ENCODE peak calls at places on chromosomes 11 and 22, in five cellular contexts. T is ovary, D is right lobe of liver, L is fibroblast of villous mesenchyme, A is tibial artery. P is an unnamed sample.

GRCh38 chr11:67371549-67372231 is 1.7 kb downstream of the CLCF1 start:
- DNase-seq in A (peak; percentile 82), L (peak; percentile 51), T (no peak), D (peak; percentile 36), P (no peak)

GRCh38 chr11:105757107-105757506 is 147.2 kb downstream of the GRIA4 start:
- DNase-seq in A (no peak), D (no peak), T (no peak), L (no peak), P (no peak)

GRCh38 chr22:25085930-25086901 is 113.4 kb upstream of the CRYBB3 start:
- DNase-seq in D (no peak), A (peak; percentile 93), L (no peak), T (peak; percentile 51), P (peak; percentile 31)

GRCh38 chr11:129917231-129917630 is 21.9 kb upstream of the NFRKB start:
- DNase-seq in T (no peak), L (no peak), D (no peak), A (no peak), P (no peak)

GRCh38 chr11:132864811-132865576 is 667.3 kb downstream of the OPCML start:
- DNase-seq in T (no peak), L (no peak), A (no peak), D (no peak), P (no peak)

GRCh38 chr11:61972796-61973602 is 5.6 kb upstream of the FTH1 start:
- DNase-seq in D (peak; percentile 30), A (peak; percentile 74), T (peak; percentile 46), L (no peak), P (no peak)

GRCh38 chr11:65430406-65431217 is 8.0 kb downstream of the NEAT1 start:
- DNase-seq in D (peak; percentile 15), T (peak; percentile 14), L (peak; percentile 81), A (no peak), P (peak; percentile 6)

GRCh38 chr22:19115628-19116027 is 6.6 kb downstream of the DGCR2 start:
- DNase-seq in D (no peak), T (no peak), A (peak; percentile 41), L (no peak), P (no peak)

GRCh38 chr22:26522592-26522991 is 10.3 kb upstream of the TFIP11 start:
- DNase-seq in L (no peak), A (no peak), D (no peak), T (no peak), P (no peak)

GRCh38 chr11:106461148-106461547 is 383.7 kb downstream of the AASDHPPT start:
- DNase-seq in A (no peak), D (no peak), L (no peak), T (no peak), P (no peak)

GRCh38 chr22:24112188-24112587 is 69.1 kb upstream of the SUSD2 start:
- DNase-seq in T (no peak), A (no peak), D (no peak), L (no peak), P (no peak)

GRCh38 chr11:62233730-62234129 is 8.3 kb upstream of the SCGB1D2 start:
- DNase-seq in D (no peak), A (no peak), L (no peak), T (no peak), P (no peak)

GRCh38 chr11:69088676-69089146 is 40.0 kb downstream of the TPCN2 start:
- DNase-seq in L (peak; percentile 81), T (peak; percentile 80), A (peak; percentile 84), D (peak; percentile 52), P (peak; percentile 69)

GRCh38 chr22:17869285-17870096 is 95.2 kb upstream of the BID start:
- DNase-seq in T (no peak), D (no peak), A (no peak), L (no peak), P (no peak)

GRCh38 chr22:44211946-44212930 is 31.5 kb downstream of the PARVG start:
- DNase-seq in T (no peak), A (no peak), L (no peak), D (no peak), P (no peak)

GRCh38 chr11:8156877-8157276 is 11.9 kb downstream of the RIC3 start:
- DNase-seq in L (no peak), T (no peak), A (no peak), D (no peak), P (no peak)

GRCh38 chr11:16924826-16925494 is 89.3 kb downstream of the PLEKHA7 start:
- DNase-seq in A (peak; percentile 67), D (peak; percentile 76), L (peak; percentile 22), T (peak; percentile 89), P (peak; percentile 14)

GRCh38 chr11:84292955-84293354 is 1006.8 kb upstream of the CCDC90B start:
- DNase-seq in D (no peak), A (no peak), L (no peak), T (no peak), P (no peak)

GRCh38 chr11:69463181-69463891 is 18.1 kb upstream of the LINC01488 start:
- DNase-seq in A (no peak), L (peak; percentile 73), T (no peak), D (peak; percentile 10), P (peak; percentile 26)

GRCh38 chr11:69963533-69964246 is 114.4 kb upstream of the ANO1 start:
- DNase-seq in T (no peak), D (no peak), L (no peak), A (no peak), P (no peak)

GRCh38 chr11:27459191-27459590 is 13.4 kb downstream of the LGR4 start:
- DNase-seq in D (no peak), T (no peak), L (no peak), A (no peak), P (no peak)

GRCh38 chr11:232783-233565 is 3.2 kb downstream of the SIRT3 start:
- DNase-seq in T (no peak), A (peak; percentile 62), L (no peak), D (no peak), P (no peak)

GRCh38 chr11:14973621-14974020 is 1.5 kb upstream of the CALCA start:
- DNase-seq in L (no peak), A (no peak), D (peak; percentile 35), T (no peak), P (no peak)

GRCh38 chr11:10898763-10899541 is 41.1 kb upstream of the ZBED5 start:
- DNase-seq in D (no peak), T (no peak), L (no peak), A (no peak), P (no peak)

GRCh38 chr22:32660292-32660691 is 141.2 kb upstream of the TIMP3 start:
- DNase-seq in T (peak; percentile 69), A (peak; percentile 80), L (peak; percentile 86), D (peak; percentile 67), P (peak; percentile 76)

DNA sequence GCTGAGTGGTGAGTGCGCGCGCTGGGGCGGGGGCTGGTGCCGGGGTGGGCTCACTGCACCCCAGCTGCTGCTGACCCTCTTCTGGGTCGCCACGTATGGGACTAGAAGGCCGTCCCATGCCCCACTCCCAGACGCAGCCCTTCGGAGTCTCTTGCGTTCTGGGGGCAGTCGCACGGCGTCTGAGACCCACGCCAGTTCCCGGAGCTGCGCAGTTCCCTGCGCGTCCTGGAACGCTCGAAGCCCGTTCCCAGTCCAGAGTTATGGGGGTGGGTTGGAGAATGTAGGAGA is 345 bp downstream of the LAYN start:
- DNase-seq in L (no peak), A (no peak), T (no peak), D (no peak), P (no peak)
- H3K4me3 ChIP-seq in L (peak overlapping the region; percentile 62), A (peak overlapping the region; percentile 74), T (peak overlapping the region; percentile 61), D (peak overlapping the region; percentile 39), P (peak overlapping the region; percentile 70)

GRCh38 chr22:31089101-31090100 is 8.3 kb downstream of the SMTN start:
- DNase-seq in T (peak; percentile 71), D (no peak), L (peak; percentile 54), A (peak; percentile 81), P (no peak)

GRCh38 chr22:31092161-31092560 is 11.0 kb downstream of the SMTN start:
- DNase-seq in L (no peak), D (no peak), T (no peak), A (no peak), P (no peak)

GRCh38 chr22:31090217-31091085 is 9.3 kb downstream of the SMTN start:
- DNase-seq in T (no peak), L (no peak), A (peak; percentile 93), D (no peak), P (no peak)

GRCh38 chr22:31093090-31093850 is 12.2 kb downstream of the SMTN start:
- DNase-seq in T (peak; percentile 77), D (no peak), L (no peak), A (peak; percentile 95), P (no peak)

DNA sequence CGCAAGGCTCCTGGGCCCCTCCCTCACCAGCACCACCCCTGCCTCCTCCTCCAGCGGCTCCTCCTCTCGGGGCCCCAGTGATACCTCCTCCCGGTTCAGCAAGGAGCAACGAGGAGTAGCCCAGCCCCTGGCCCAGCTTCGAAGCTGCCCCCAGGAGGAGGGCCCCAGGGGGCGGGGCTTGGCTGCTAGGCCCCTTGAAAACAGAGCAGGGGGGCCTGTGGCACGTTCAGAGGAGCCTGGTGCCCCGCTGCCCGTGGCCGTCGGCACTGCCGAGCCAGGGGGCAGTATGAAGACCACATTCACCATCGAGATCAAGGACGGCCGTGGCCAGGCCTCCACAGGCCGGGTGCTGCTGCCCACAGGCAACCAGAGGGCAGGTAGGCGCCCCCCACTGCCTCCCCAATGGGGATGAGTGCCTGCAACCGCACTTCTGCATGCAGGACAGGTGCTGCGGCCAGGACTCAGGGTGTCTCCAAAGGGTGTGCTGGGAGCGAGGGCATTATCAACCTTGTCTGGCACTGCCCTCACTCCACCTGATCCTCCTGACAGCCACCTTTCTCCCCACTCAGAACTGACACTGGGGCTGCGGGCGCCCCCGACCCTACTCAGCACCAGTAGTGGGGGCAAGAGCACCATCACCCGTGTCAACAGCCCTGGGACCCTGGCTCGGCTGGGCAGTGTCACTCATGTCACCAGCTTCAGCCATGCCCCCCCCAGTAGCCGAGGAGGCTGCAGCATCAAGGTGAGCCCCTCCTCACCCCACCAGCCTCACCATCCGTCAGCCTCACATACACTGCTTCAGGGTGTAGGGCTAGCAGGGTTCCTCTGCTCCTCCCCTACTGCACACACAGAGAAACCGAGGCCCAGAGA is 10.2 kb downstream of the SMTN start:
- DNase-seq in A (peak; percentile 83), D (no peak), T (peak; percentile 46), L (no peak), P (no peak)
- H3K4me3 ChIP-seq in A (peak overlapping the region; percentile 9), D (no peak overlapping the region), T (peak overlapping the region; percentile 26), L (no peak overlapping the region), P (no peak overlapping the region)

GRCh38 chr11:44067266-44067665 is 1.2 kb downstream of the ACCS start:
- DNase-seq in T (no peak), D (no peak), L (no peak), A (no peak), P (no peak)
- H3K4me3 ChIP-seq in T (no peak overlapping the region), D (peak overlapping the region; percentile 76), L (no peak overlapping the region), A (peak overlapping the region; percentile 79), P (peak overlapping the region; percentile 71)

DNA sequence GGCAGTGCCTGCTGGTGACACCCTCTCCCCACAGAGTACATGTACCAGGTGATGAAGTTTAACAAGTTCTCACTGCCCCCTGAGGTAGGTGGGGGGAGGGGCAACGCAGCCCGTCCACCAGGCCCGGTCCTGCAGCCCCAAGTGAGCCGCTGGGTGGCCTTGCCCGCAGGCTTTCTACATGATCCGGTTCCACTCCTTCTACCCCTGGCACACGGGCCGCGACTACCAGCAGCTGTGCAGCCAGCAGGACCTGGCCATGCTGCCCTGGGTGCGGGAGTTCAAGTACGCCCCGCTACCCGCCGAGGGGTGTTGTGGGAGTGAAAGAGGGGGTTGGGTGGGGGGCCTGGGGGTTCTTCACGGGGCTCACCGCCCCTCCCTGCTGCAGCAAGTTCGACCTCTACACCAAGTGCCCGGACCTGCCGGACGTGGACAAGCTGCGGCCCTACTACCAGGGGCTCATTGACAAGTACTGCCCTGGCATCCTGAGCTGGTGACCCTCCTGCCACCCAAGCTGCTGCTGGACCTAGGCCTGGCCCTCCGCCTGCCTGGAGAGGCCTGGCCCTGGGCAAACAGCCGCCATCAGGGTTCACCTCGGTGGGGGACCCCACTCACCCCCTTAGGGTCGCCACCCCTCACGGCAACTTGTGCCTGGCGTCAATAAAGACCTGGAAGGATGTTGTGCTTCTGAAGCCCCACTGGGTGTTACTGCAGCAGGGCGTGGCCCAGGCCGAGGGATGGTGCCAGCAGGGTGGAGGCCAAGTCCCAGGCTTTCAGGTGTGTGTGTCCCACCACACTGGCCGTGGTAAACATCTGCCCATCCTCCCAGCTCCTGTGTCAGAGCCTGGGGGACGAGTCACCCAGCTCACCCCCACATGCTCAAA is 2.9 kb downstream of the MIOX start:
- DNase-seq in A (no peak), D (no peak), T (no peak), L (no peak), P (no peak)
- H3K4me3 ChIP-seq in A (no peak overlapping the region), D (no peak overlapping the region), T (no peak overlapping the region), L (no peak overlapping the region), P (no peak overlapping the region)

P was measured in tibial nerve.